ENCODE peak calls at places on chromosomes 12 and 14, in four cellular contexts. F is HepG2, Y is K562, S is Panc1. V is an unnamed sample.

GRCh38 chr14:64760146-64760755 is 56.0 kb downstream of the PLEKHG3 start:
- DNase-seq in F (peak), Y (peak), S (peak), V (peak)

GRCh38 chr14:95488376-95489162 is 27.9 kb downstream of the SYNE3 start:
- DNase-seq in F (no peak), Y (no peak), S (no peak), V (no peak)

GRCh38 chr14:32201816-32202467 is at the start of gene RNU6-7:
- DNase-seq in F (peak), Y (no peak), S (peak), V (no peak)

GRCh38 chr14:103699901-103700752 is 15.1 kb downstream of the XRCC3 start:
- DNase-seq in F (no peak), Y (no peak), S (no peak), V (no peak)

GRCh38 chr14:49363926-49364751 is 222.0 kb downstream of the RPS29 start:
- DNase-seq in F (no peak), Y (no peak), S (no peak), V (no peak)

GRCh38 chr14:88790501-88791251 is 2.1 kb downstream of the EML5 start:
- DNase-seq in F (no peak), Y (no peak), S (no peak), V (no peak)

GRCh38 chr12:54579696-54580333 is 8.6 kb downstream of the PPP1R1A start:
- DNase-seq in F (peak), Y (peak), S (peak), V (peak)

GRCh38 chr12:15684896-15685658 is 104.1 kb downstream of the EPS8 start:
- DNase-seq in F (no peak), Y (no peak), S (no peak), V (no peak)

GRCh38 chr12:99824900-99825562 is 159.7 kb downstream of the ANKS1B start:
- DNase-seq in F (no peak), Y (no peak), S (no peak), V (no peak)

GRCh38 chr14:99579903-99580570 is 24.0 kb downstream of the CCDC85C start:
- DNase-seq in F (no peak), Y (peak), S (no peak), V (peak)

GRCh38 chr12:78870539-78870938 is 6.0 kb downstream of the SYT1 start:
- DNase-seq in F (no peak), Y (no peak), S (no peak), V (no peak)

GRCh38 chr12:117837737-117838050 is 131.1 kb downstream of the KSR2 start:
- DNase-seq in F (no peak), Y (no peak), S (no peak), V (no peak)

GRCh38 chr12:17954788-17955187 is 135.2 kb downstream of the RERGL start:
- DNase-seq in F (no peak), Y (no peak), S (no peak), V (no peak)

GRCh38 chr12:113403435-113404415 is at the start of gene SDS:
- DNase-seq in F (no peak), Y (peak), S (no peak), V (no peak)

GRCh38 chr12:92973614-92974013 is 44.5 kb upstream of the EEA1 start:
- DNase-seq in F (peak), Y (no peak), S (no peak), V (no peak)

GRCh38 chr12:17528394-17528793 is 561.6 kb downstream of the RERGL start:
- DNase-seq in F (no peak), Y (no peak), S (no peak), V (no peak)

GRCh38 chr14:93114068-93114710 is 1.5 kb downstream of the ITPK1 start:
- DNase-seq in F (no peak), Y (no peak), S (no peak), V (no peak)

GRCh38 chr12:116734156-116734768 is 3.6 kb downstream of the SPRING1 start:
- DNase-seq in F (peak), Y (no peak), S (no peak), V (no peak)

GRCh38 chr12:1840981-1841425 is 20.6 kb downstream of the LRTM2 start:
- DNase-seq in F (no peak), Y (no peak), S (no peak), V (no peak)

GRCh38 chr12:106170285-106170684 is 31.5 kb upstream of the NUAK1 start:
- DNase-seq in F (no peak), Y (no peak), S (no peak), V (no peak)

GRCh38 chr12:28794796-28795195 is 354.3 kb upstream of the FAR2 start:
- DNase-seq in F (no peak), Y (no peak), S (no peak), V (no peak)

GRCh38 chr12:104348994-104349494 is 45.5 kb downstream of the EID3 start:
- DNase-seq in F (no peak), Y (no peak), S (no peak), V (no peak)

GRCh38 chr12:50132505-50133135 is 20.6 kb downstream of the COX14 start:
- DNase-seq in F (peak), Y (no peak), S (no peak), V (no peak)

GRCh38 chr14:81668626-81669274 is 135.1 kb upstream of the SEL1L start:
- DNase-seq in F (no peak), Y (no peak), S (no peak), V (no peak)

GRCh38 chr12:122021822-122022392 is at the start of gene BCL7A:
- DNase-seq in F (peak), Y (peak), S (no peak), V (peak)

GRCh38 chr14:86196476-86196875 is 666.5 kb downstream of the FLRT2 start:
- DNase-seq in F (no peak), Y (no peak), S (no peak), V (no peak)

DNA sequence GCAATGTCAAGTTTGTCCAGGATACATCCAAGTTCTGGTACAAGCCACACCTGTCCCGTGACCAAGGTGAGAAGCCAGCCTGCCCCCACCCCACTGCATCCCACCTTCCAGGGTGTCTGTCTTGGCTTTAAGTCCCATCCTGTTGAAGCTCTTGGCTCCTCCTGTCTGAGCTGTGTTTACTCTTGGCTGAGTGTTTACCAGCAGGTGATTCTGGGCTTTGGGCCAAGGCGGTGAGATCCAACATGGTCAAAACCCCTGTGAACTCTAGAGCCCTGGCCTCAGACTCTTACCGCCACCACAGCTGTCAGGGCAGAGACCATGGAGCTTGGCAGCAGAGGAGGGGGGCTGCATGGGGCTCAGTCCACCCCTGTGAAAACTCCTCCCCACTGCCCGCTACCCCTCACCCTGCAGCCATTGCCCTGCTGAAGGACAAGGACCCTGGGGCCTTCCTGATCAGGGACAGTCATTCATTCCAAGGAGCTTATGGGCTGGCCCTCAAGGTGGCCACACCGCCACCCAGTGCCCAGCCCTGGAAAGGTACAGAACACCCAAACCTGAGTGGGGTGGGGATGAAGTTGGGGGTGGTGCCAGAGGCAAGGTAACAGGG is 11.6 kb downstream of the TNS2 start:
- DNase-seq in F (peak), Y (no peak), S (no peak), V (peak)
- TF ChIP-seq TCF7L2 in F (no peak), Y (no peak), S (no peak), V (peak)

DNA sequence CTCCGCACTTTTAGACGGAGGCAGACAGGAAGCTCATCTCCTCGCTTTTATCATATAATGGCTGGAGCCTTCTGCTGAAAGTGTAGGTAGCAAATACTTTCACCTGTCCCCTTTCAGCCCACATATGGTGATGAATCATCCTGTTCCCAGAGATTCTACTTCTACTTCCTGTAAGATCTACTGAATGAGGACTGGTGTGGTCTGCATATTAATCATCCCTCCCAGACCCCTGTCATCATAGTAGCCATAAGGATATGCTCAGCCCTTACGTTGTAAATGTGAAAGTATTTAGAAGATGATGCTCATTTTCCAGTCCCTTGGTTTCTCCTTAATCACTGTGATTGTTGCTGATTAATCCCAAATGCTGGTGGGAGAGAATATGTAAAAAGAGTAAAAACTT is 268.2 kb upstream of the GRIP1 start:
- DNase-seq in F (no peak), Y (no peak), S (no peak), V (no peak)
- TF ChIP-seq TCF7L2 in F (no peak), Y (no peak), S (no peak), V (no peak)

GRCh38 chr12:69821032-69821431 is 4.0 kb upstream of the MYRFL start:
- DNase-seq in F (no peak), Y (no peak), S (no peak), V (no peak)

GRCh38 chr12:69822205-69822860 is 2.7 kb upstream of the MYRFL start:
- DNase-seq in F (no peak), Y (no peak), S (no peak), V (no peak)

GRCh38 chr12:69824956-69825355 is at the start of gene MYRFL:
- DNase-seq in F (no peak), Y (no peak), S (no peak), V (no peak)

GRCh38 chr12:69824028-69824427 is 999 bp upstream of the MYRFL start:
- DNase-seq in F (no peak), Y (no peak), S (no peak), V (no peak)

DNA sequence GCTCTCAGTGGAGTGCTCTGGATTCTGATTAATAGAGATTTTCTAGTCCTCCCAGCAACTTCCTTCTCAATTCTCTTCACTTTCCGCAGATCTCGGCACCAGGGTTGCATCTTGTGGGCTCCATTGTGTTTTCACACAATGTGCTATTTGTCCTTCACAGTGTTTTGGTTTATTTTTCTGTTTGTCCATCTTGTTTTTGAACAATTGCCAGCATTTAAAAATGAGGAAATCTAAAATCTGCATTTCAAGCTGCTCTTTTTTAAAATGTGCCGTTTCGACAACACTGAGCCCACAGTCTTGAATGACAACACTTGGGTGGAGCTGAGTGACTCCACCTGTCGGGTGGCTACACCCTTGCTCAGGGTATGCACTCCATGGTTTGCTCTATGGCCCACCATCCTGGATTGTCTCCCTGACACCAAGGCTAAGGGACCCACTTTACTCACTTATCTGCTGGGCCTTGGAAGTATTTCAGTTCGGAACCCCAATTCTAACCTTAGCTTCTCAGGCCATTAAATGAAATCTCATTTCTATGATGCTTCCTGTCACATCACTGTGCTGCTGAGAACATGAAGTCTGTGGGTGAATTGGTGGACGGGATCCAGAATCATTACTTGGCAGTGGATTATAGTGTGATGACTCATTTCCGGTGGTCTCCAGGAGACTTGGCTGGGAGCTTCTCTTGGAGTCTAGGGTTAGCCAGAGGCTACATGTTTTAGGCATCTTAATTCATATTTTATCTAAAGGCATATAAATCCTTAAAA is 3.4 kb upstream of the MYRFL start:
- DNase-seq in F (no peak), Y (peak), S (peak), V (peak)
- TF ChIP-seq TCF7L2 in F (no peak), Y (no peak), S (no peak), V (no peak)

GRCh38 chr14:22977684-22978486 is 4.5 kb downstream of the AJUBA start:
- DNase-seq in F (peak), Y (peak), S (no peak), V (no peak)
- TF ChIP-seq TCF7L2 in F (no peak), Y (no peak), S (no peak), V (no peak)